ENCODE peak calls at places on chromosome 16, in seven cellular contexts. A is GM04503, V is AG10803, W is NCI-H1436, C is H54, L is EL, H is astrocyte of the spinal cord. P is an unnamed sample.

GRCh38 chr16:70523013-70523620 is at the start of gene COG4:
- DNase-seq in A (no peak), V (peak), W (peak), C (peak), L (peak), H (no peak), P (peak)

GRCh38 chr16:80803341-80804060 is 897 bp downstream of the CDYL2 start:
- DNase-seq in A (no peak), V (peak), W (no peak), C (no peak), L (peak), H (no peak), P (no peak)

GRCh38 chr16:73326770-73327470 is 279.0 kb upstream of the ZFHX3 start:
- DNase-seq in A (no peak), V (no peak), W (no peak), C (no peak), L (no peak), H (no peak), P (no peak)

GRCh38 chr16:46916980-46917379 is 32.8 kb downstream of the GPT2 start:
- DNase-seq in A (no peak), V (no peak), W (no peak), C (no peak), L (peak), H (no peak), P (no peak)

GRCh38 chr16:56368545-56368944 is 56.8 kb downstream of the AMFR start:
- DNase-seq in A (no peak), V (no peak), W (no peak), C (no peak), L (no peak), H (no peak), P (no peak)

GRCh38 chr16:19926449-19927390 is 42.1 kb upstream of the GPRC5B start:
- DNase-seq in A (peak), V (peak), W (no peak), C (peak), L (peak), H (peak), P (peak)

GRCh38 chr16:3542601-3543373 is 34.4 kb downstream of the NLRC3 start:
- DNase-seq in A (no peak), V (peak), W (no peak), C (no peak), L (no peak), H (no peak), P (no peak)

GRCh38 chr16:58421029-58421428 is 28.8 kb downstream of the GINS3 start:
- DNase-seq in A (no peak), V (no peak), W (no peak), C (no peak), L (no peak), H (no peak), P (no peak)

GRCh38 chr16:88988980-88989791 is 12.2 kb upstream of the CBFA2T3 start:
- DNase-seq in A (no peak), V (no peak), W (no peak), C (no peak), L (no peak), H (no peak), P (no peak)

GRCh38 chr16:49725651-49726050 is 130.3 kb downstream of the ZNF423 start:
- DNase-seq in A (no peak), V (no peak), W (no peak), C (no peak), L (no peak), H (no peak), P (no peak)

GRCh38 chr16:85085721-85086120 is 26.6 kb downstream of the CIBAR2 start:
- DNase-seq in A (no peak), V (no peak), W (no peak), C (no peak), L (no peak), H (no peak), P (no peak)

GRCh38 chr16:50664270-50664669 is 16.8 kb downstream of the SNX20 start:
- DNase-seq in A (no peak), V (no peak), W (no peak), C (no peak), L (no peak), H (no peak), P (no peak)

GRCh38 chr16:66590322-66590721 is 11.1 kb downstream of the CMTM2 start:
- DNase-seq in A (no peak), V (no peak), W (no peak), C (no peak), L (no peak), H (no peak), P (no peak)

GRCh38 chr16:67013238-67013822 is 15.6 kb upstream of the CBFB start:
- DNase-seq in A (no peak), V (no peak), W (no peak), C (no peak), L (no peak), H (no peak), P (no peak)

GRCh38 chr16:4544483-4544882 is 5.9 kb upstream of the CDIP1 start:
- DNase-seq in A (no peak), V (no peak), W (no peak), C (no peak), L (no peak), H (no peak), P (no peak)

GRCh38 chr16:66409156-66409555 is 17.9 kb upstream of the BEAN1 start:
- DNase-seq in A (no peak), V (peak), W (no peak), C (no peak), L (peak), H (peak), P (no peak)

GRCh38 chr16:70710422-70711210 is 24.8 kb upstream of the MTSS2 start:
- DNase-seq in A (no peak), V (no peak), W (no peak), C (no peak), L (no peak), H (no peak), P (no peak)

GRCh38 chr16:85279402-85279801 is 167.1 kb upstream of the CIBAR2 start:
- DNase-seq in A (no peak), V (no peak), W (no peak), C (no peak), L (no peak), H (no peak), P (no peak)

GRCh38 chr16:81745704-81746558 is 33.2 kb upstream of the PLCG2 start:
- DNase-seq in A (no peak), V (peak), W (no peak), C (peak), L (peak), H (peak), P (no peak)

GRCh38 chr16:4313563-4314531 is 2.0 kb upstream of the GLIS2 start:
- DNase-seq in A (no peak), V (no peak), W (no peak), C (no peak), L (no peak), H (peak), P (no peak)

GRCh38 chr16:838741-839140 is 38.2 kb upstream of the GNG13 start:
- DNase-seq in A (no peak), V (no peak), W (no peak), C (no peak), L (no peak), H (no peak), P (no peak)

GRCh38 chr16:50169555-50170096 is 16.5 kb downstream of the TENT4B start:
- DNase-seq in A (no peak), V (no peak), W (no peak), C (no peak), L (no peak), H (no peak), P (no peak)

GRCh38 chr16:78973041-78973440 is 627.5 kb downstream of the MAF start:
- DNase-seq in A (no peak), V (no peak), W (no peak), C (no peak), L (no peak), H (no peak), P (no peak)

GRCh38 chr16:65426484-65426883 is 304.6 kb upstream of the CDH11 start:
- DNase-seq in A (no peak), V (no peak), W (no peak), C (no peak), L (no peak), H (no peak), P (no peak)